ENCODE peak calls at places on chromosomes 4 and X, in four cellular contexts. O is HCT116, G is GM12878, I is K562. T is an unnamed sample.

GRCh38 chrX:148784137-148784536 is 283.7 kb downstream of the AFF2 start:
- DNase-seq in O (no peak), G (no peak), I (no peak), T (no peak)

GRCh38 chrX:38175140-38175539 is 45.5 kb downstream of the SRPX start:
- DNase-seq in I (peak; percentile 34), G (peak; percentile 3), O (peak; percentile 24), T (peak; percentile 27)

GRCh38 chr4:184897807-184898388 is 72.1 kb upstream of the ACSL1 start:
- DNase-seq in G (no peak), I (no peak), O (no peak), T (no peak)

GRCh38 chrX:104166735-104167436 is 633 bp downstream of the FAM199X start:
- DNase-seq in I (peak; percentile 13), G (no peak), O (no peak), T (no peak)

GRCh38 chr4:154595807-154596206 is 5.3 kb upstream of the FGA start:
- DNase-seq in G (no peak), O (no peak), I (no peak), T (peak; percentile 73)

GRCh38 chr4:112563431-112564200 is 47.6 kb upstream of the NEUROG2 start:
- DNase-seq in G (no peak), I (no peak), O (no peak), T (no peak)

GRCh38 chrX:15033909-15034308 is 160.7 kb downstream of the MOSPD2 start:
- DNase-seq in G (no peak), I (no peak), O (no peak), T (no peak)

GRCh38 chrX:140525448-140525847 is 20.6 kb upstream of the SOX3 start:
- DNase-seq in G (no peak), I (no peak), O (no peak), T (no peak)

GRCh38 chrX:37871626-37872302 is 24.4 kb upstream of the DYNLT3 start:
- DNase-seq in I (peak; percentile 67), G (no peak), O (peak; percentile 12), T (no peak)

GRCh38 chr4:94507708-94508107 is 56.0 kb downstream of the PDLIM5 start:
- DNase-seq in I (peak; percentile 43), O (peak; percentile 82), G (no peak), T (peak; percentile 23)

GRCh38 chr4:38456096-38456495 is 207.9 kb upstream of the KLF3 start:
- DNase-seq in G (no peak), O (no peak), I (no peak), T (no peak)

GRCh38 chrX:136395271-136395670 is 92.5 kb upstream of the BRS3 start:
- DNase-seq in O (no peak), G (no peak), I (no peak), T (no peak)

GRCh38 chrX:52220936-52221335 is 36.2 kb downstream of the MAGED4 start:
- DNase-seq in G (no peak), I (no peak), O (no peak), T (no peak)

GRCh38 chrX:52213276-52213675 is 28.6 kb downstream of the MAGED4 start:
- DNase-seq in G (no peak), O (no peak), I (no peak), T (no peak)

GRCh38 chrX:52216541-52216940 is 31.9 kb downstream of the MAGED4 start:
- DNase-seq in O (no peak), I (no peak), G (no peak), T (no peak)

GRCh38 chrX:52217494-52218160 is 32.9 kb downstream of the MAGED4 start:
- DNase-seq in O (no peak), G (no peak), I (no peak), T (peak; percentile 2)
- TF ChIP-seq ZBTB33 in O (no peak), G (no peak), I (no peak), T (no peak)

DNA sequence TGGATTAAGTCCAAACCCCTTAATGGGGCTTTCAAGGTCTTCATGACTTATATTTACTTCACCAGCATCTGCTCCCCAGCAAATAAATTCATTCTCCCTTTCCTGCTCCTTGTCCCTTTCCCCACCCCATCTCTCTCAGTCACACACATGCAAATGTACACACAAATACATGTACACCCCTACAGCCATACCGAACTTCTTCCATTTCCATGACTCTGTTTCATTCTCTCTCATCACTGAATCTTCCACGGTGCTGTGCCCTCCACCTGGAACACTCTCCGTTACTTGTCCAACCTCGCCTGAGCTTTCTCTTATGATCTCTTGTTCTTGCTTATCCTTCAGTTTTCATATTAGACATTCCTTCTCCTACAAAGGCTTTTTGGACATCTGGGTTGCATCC is 22.0 kb upstream of the RPA4 start:
- DNase-seq in I (no peak), O (no peak), G (no peak), T (no peak)
- H2AFZ ChIP-seq in I (no peak overlapping the region), O (no peak overlapping the region), G (no peak overlapping the region), T (no peak overlapping the region)

GRCh38 chr4:145827885-145828284 is 110.7 kb downstream of the ZNF827 start:
- DNase-seq in G (no peak), I (no peak), O (no peak), T (no peak)

GRCh38 chr4:145821771-145822170 is 116.9 kb downstream of the ZNF827 start:
- DNase-seq in G (no peak), O (no peak), I (no peak), T (no peak)

GRCh38 chr4:145823743-145824142 is 114.9 kb downstream of the ZNF827 start:
- DNase-seq in G (no peak), O (no peak), I (no peak), T (no peak)

GRCh38 chr4:145825255-145825654 is 113.4 kb downstream of the ZNF827 start:
- DNase-seq in I (no peak), G (no peak), O (no peak), T (no peak)

DNA sequence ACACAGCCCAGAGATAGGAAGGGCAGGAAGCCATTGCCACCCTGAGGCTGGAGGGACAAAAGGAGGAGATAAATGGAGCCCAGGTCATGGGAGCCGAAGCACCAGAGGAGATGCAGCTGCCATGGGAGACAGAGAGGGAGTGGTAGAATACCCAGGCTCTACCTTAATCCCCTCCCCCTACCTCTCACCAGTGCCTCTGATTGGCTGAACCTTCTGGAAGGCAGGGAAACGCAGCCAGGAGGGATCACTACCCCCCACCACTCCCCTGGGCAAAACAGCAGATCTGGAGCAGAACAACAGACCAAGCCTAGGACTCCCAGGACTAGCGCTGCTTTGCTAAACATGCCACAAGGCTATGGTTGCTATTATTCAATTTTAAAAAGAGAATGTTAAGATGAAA is 114.2 kb downstream of the ZNF827 start:
- DNase-seq in G (no peak), I (peak; percentile 14), O (no peak), T (no peak)
- TF ChIP-seq ZBTB33 in G (no peak), I (no peak), O (no peak), T (no peak)

DNA sequence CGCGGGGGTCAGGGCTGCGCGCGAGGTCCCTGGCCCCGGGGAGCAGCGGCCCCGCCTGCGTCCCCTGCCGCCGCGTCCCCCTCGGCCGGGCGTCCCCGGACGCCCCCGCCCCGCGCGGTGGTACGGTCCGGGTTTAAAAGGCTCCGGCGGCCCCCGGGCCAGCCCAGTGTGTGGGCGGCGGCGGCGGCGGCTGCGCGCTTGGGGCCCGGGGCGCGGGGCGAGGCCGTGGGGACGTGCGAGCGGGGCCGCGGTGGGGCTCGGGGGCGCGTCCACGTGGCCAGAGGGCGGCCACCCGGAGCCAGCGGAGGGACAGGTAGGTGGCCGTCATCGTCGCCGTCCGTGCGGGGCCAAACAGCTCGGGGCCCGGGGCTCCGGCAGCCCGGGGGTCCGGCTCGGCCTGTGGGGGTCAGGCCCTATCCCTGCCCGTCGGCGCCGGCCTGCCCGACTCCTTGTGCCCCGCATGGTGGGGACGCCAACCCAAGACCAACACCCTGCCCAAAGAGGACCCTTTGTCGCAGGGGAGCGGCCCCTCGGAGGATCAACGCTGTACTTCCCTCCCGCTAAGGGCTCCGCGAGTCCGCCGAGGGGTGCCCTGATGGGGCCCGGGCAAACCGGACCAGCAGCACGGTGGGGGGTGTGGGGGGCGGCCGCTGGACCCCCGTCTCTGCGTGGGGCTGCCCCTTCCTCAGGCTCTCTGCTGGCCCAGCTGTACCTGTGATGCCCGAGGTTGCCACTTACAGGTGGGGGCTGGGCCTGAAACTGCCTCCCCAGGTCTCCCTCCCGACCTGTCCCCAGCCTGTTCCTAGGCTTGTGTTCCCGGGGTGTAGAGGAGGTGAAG is at the start of gene PLXNA3:
- DNase-seq in O (no peak), I (peak; percentile 79), G (no peak), T (no peak)
- H2AFZ ChIP-seq in O (no peak within 1 kb of the TSS), I (peak within 1 kb of the TSS; percentile 87), G (peak within 1 kb of the TSS; percentile 33), T (no peak within 1 kb of the TSS)

GRCh38 chr4:56316011-56316650 is 71.2 kb downstream of the AASDH start:
- DNase-seq in I (no peak), G (no peak), O (no peak), T (no peak)

GRCh38 chr4:56321246-56321645 is 66.0 kb downstream of the AASDH start:
- DNase-seq in O (no peak), I (no peak), G (no peak), T (no peak)

GRCh38 chr4:56323386-56323785 is 63.9 kb downstream of the AASDH start:
- DNase-seq in I (no peak), G (no peak), O (no peak), T (no peak)

GRCh38 chr4:56324011-56324610 is 63.2 kb downstream of the AASDH start:
- DNase-seq in G (no peak), O (no peak), I (no peak), T (no peak)

DNA sequence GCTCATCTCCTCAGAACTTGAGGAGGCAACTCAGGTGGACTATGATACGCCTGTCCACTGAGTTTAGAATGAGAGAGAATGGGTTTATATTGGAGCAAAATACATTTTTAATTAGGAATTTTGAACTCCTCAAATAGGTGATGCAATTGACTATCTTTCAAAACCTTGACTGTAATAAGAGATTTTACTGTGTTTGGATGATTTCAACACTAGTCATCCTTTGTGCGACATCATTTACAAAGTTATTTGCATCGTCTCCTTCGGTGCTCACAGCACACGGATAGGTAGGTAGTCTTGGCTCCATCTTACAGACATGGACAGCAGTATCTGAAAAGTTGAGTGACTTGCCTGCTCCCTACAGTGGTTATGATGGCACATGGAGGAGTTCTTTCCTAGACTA is 67.0 kb downstream of the AASDH start:
- DNase-seq in G (no peak), O (no peak), I (no peak), T (no peak)
- TF ChIP-seq ZBTB33 in G (no peak), O (no peak), I (no peak), T (no peak)

T was measured in HepG2.